ENCODE peak calls at places on chromosomes 2 and 18, in four cellular contexts. One of them, this sample, is unnamed.

GRCh38 chr2:205692095-205692494 is 9.8 kb downstream of the NRP2 start:
- DNase-seq in Daoy: peak; percentile 64
- DNase-seq in HFFc6: peak; percentile 43
- DNase-seq in mammary epithelial cell: no peak
- DNase-seq in this sample: no peak

GRCh38 chr2:216688731-216689360 is 6.5 kb downstream of the IGFBP5 start:
- DNase-seq in mammary epithelial cell: no peak
- DNase-seq in Daoy: no peak
- DNase-seq in HFFc6: no peak
- DNase-seq in this sample: no peak

GRCh38 chr18:45412577-45412976 is 202.7 kb upstream of the SLC14A2 start:
- DNase-seq in mammary epithelial cell: peak; percentile 87
- DNase-seq in Daoy: peak; percentile 19
- DNase-seq in HFFc6: no peak
- DNase-seq in this sample: peak; percentile 11

GRCh38 chr2:168346725-168347477 is 99.5 kb upstream of the STK39 start:
- DNase-seq in mammary epithelial cell: peak; percentile 52
- DNase-seq in HFFc6: peak; percentile 41
- DNase-seq in Daoy: peak; percentile 62
- DNase-seq in this sample: peak; percentile 61

GRCh38 chr2:9199716-9200633 is 6.6 kb upstream of the ASAP2 start:
- DNase-seq in mammary epithelial cell: no peak
- DNase-seq in HFFc6: peak; percentile 58
- DNase-seq in Daoy: no peak
- DNase-seq in this sample: no peak

GRCh38 chr2:174157048-174157447 is 91.3 kb downstream of the OLA1 start:
- DNase-seq in mammary epithelial cell: no peak
- DNase-seq in Daoy: no peak
- DNase-seq in HFFc6: no peak
- DNase-seq in this sample: no peak

GRCh38 chr18:42545825-42546224 is 569.7 kb downstream of the RIT2 start:
- DNase-seq in mammary epithelial cell: peak; percentile 84
- DNase-seq in Daoy: peak; percentile 0
- DNase-seq in HFFc6: no peak
- DNase-seq in this sample: no peak

GRCh38 chr2:129775941-129776653 is 203.4 kb upstream of the RAB6C start:
- DNase-seq in Daoy: no peak
- DNase-seq in mammary epithelial cell: no peak
- DNase-seq in HFFc6: no peak
- DNase-seq in this sample: no peak

GRCh38 chr2:227407601-227408089 is 19.9 kb upstream of the SCYGR1 start:
- DNase-seq in mammary epithelial cell: peak; percentile 27
- DNase-seq in Daoy: no peak
- DNase-seq in HFFc6: peak; percentile 2
- DNase-seq in this sample: no peak

GRCh38 chr18:37322497-37323035 is 243.0 kb downstream of the CELF4 start:
- DNase-seq in HFFc6: no peak
- DNase-seq in mammary epithelial cell: no peak
- DNase-seq in Daoy: peak; percentile 43
- DNase-seq in this sample: peak; percentile 5

GRCh38 chr2:96386470-96386869 is 50.9 kb downstream of the NCAPH start:
- DNase-seq in HFFc6: no peak
- DNase-seq in mammary epithelial cell: peak; percentile 17
- DNase-seq in Daoy: peak; percentile 15
- DNase-seq in this sample: peak; percentile 23

GRCh38 chr2:70842401-70842800 is 6.8 kb upstream of the CD207 start:
- DNase-seq in Daoy: no peak
- DNase-seq in HFFc6: no peak
- DNase-seq in mammary epithelial cell: no peak
- DNase-seq in this sample: no peak

GRCh38 chr18:46073474-46074331 is 1.6 kb upstream of the PSTPIP2 start:
- DNase-seq in HFFc6: peak; percentile 74
- DNase-seq in mammary epithelial cell: peak; percentile 63
- DNase-seq in Daoy: peak; percentile 39
- DNase-seq in this sample: peak; percentile 41

GRCh38 chr2:241234962-241235361 is 46.5 kb downstream of the ANO7 start:
- DNase-seq in Daoy: no peak
- DNase-seq in HFFc6: no peak
- DNase-seq in mammary epithelial cell: no peak
- DNase-seq in this sample: no peak

GRCh38 chr2:213232649-213233437 is 51.4 kb upstream of the SPAG16 start:
- DNase-seq in Daoy: no peak
- DNase-seq in mammary epithelial cell: no peak
- DNase-seq in HFFc6: peak; percentile 10
- DNase-seq in this sample: no peak

GRCh38 chr2:171515672-171516298 is 6.5 kb upstream of the CYBRD1 start:
- DNase-seq in Daoy: peak; percentile 58
- DNase-seq in mammary epithelial cell: peak; percentile 34
- DNase-seq in HFFc6: peak; percentile 60
- DNase-seq in this sample: no peak

GRCh38 chr2:25362564-25363145 is 20.9 kb upstream of the DNMT3A start:
- DNase-seq in Daoy: no peak
- DNase-seq in HFFc6: no peak
- DNase-seq in mammary epithelial cell: no peak
- DNase-seq in this sample: peak; percentile 41

GRCh38 chr2:41726364-41726763 is 321.5 kb upstream of the PKDCC start:
- DNase-seq in Daoy: no peak
- DNase-seq in HFFc6: no peak
- DNase-seq in mammary epithelial cell: no peak
- DNase-seq in this sample: no peak

GRCh38 chr2:221563601-221564000 is 8.5 kb downstream of the EPHA4 start:
- DNase-seq in mammary epithelial cell: no peak
- DNase-seq in HFFc6: no peak
- DNase-seq in Daoy: no peak
- DNase-seq in this sample: no peak

GRCh38 chr2:138846216-138846821 is 66.1 kb upstream of the NXPH2 start:
- DNase-seq in HFFc6: no peak
- DNase-seq in Daoy: no peak
- DNase-seq in mammary epithelial cell: peak; percentile 19
- DNase-seq in this sample: peak; percentile 33

This sample was measured in SW480.